ENCODE peak calls at places on chromosomes 16 and 17, in four cellular contexts. One of them, this sample, is unnamed.

GRCh38 chr16:65543781-65544740 is 422.2 kb upstream of the CDH11 start:
- DNase-seq in activated T-cell treated with anti-CD3 and anti-CD28 coated beads for 4 hours: no peak
- DNase-seq in activated CD8-positive, alpha-beta memory T cell treated with anti-CD3 and anti-CD28 coated beads, Interleukin-2, amount 50 U/mL, for 4 hours: no peak
- DNase-seq in prostate gland: no peak
- DNase-seq in this sample: no peak

GRCh38 chr17:48601528-48602430 is 3.0 kb downstream of the HOXB6 start:
- DNase-seq in activated T-cell treated with anti-CD3 and anti-CD28 coated beads for 4 hours: no peak
- DNase-seq in activated CD8-positive, alpha-beta memory T cell treated with anti-CD3 and anti-CD28 coated beads, Interleukin-2, amount 50 U/mL, for 4 hours: no peak
- DNase-seq in prostate gland: no peak
- DNase-seq in this sample: no peak

GRCh38 chr16:69773255-69773947 is 11.3 kb downstream of the WWP2 start:
- DNase-seq in activated T-cell treated with anti-CD3 and anti-CD28 coated beads for 4 hours: no peak
- DNase-seq in activated CD8-positive, alpha-beta memory T cell treated with anti-CD3 and anti-CD28 coated beads, Interleukin-2, amount 50 U/mL, for 4 hours: no peak
- DNase-seq in prostate gland: no peak
- DNase-seq in this sample: no peak

GRCh38 chr16:27432600-27432957 is 30.6 kb downstream of the IL21R start:
- DNase-seq in activated T-cell treated with anti-CD3 and anti-CD28 coated beads for 4 hours: no peak
- DNase-seq in activated CD8-positive, alpha-beta memory T cell treated with anti-CD3 and anti-CD28 coated beads, Interleukin-2, amount 50 U/mL, for 4 hours: no peak
- DNase-seq in prostate gland: no peak
- DNase-seq in this sample: no peak

GRCh38 chr16:749010-749409 is 8.2 kb upstream of the CIAO3 start:
- DNase-seq in activated T-cell treated with anti-CD3 and anti-CD28 coated beads for 4 hours: no peak
- DNase-seq in activated CD8-positive, alpha-beta memory T cell treated with anti-CD3 and anti-CD28 coated beads, Interleukin-2, amount 50 U/mL, for 4 hours: no peak
- DNase-seq in prostate gland: no peak
- DNase-seq in this sample: no peak

GRCh38 chr16:59878479-59878878 is 1144.4 kb upstream of the GOT2 start:
- DNase-seq in activated T-cell treated with anti-CD3 and anti-CD28 coated beads for 4 hours: no peak
- DNase-seq in activated CD8-positive, alpha-beta memory T cell treated with anti-CD3 and anti-CD28 coated beads, Interleukin-2, amount 50 U/mL, for 4 hours: no peak
- DNase-seq in prostate gland: no peak
- DNase-seq in this sample: no peak

GRCh38 chr17:42937712-42938596 is 26.3 kb downstream of the AARSD1 start:
- DNase-seq in activated T-cell treated with anti-CD3 and anti-CD28 coated beads for 4 hours: no peak
- DNase-seq in activated CD8-positive, alpha-beta memory T cell treated with anti-CD3 and anti-CD28 coated beads, Interleukin-2, amount 50 U/mL, for 4 hours: peak
- DNase-seq in prostate gland: no peak
- DNase-seq in this sample: peak

GRCh38 chr16:24983521-24983920 is 31.6 kb downstream of the ARHGAP17 start:
- DNase-seq in activated T-cell treated with anti-CD3 and anti-CD28 coated beads for 4 hours: no peak
- DNase-seq in activated CD8-positive, alpha-beta memory T cell treated with anti-CD3 and anti-CD28 coated beads, Interleukin-2, amount 50 U/mL, for 4 hours: no peak
- DNase-seq in prostate gland: no peak
- DNase-seq in this sample: no peak

GRCh38 chr17:39704821-39705551 is 5.1 kb downstream of the ERBB2 start:
- DNase-seq in activated T-cell treated with anti-CD3 and anti-CD28 coated beads for 4 hours: no peak
- DNase-seq in activated CD8-positive, alpha-beta memory T cell treated with anti-CD3 and anti-CD28 coated beads, Interleukin-2, amount 50 U/mL, for 4 hours: no peak
- DNase-seq in prostate gland: peak
- DNase-seq in this sample: no peak

GRCh38 chr16:79673635-79674034 is 73.1 kb upstream of the MAF start:
- DNase-seq in activated T-cell treated with anti-CD3 and anti-CD28 coated beads for 4 hours: no peak
- DNase-seq in activated CD8-positive, alpha-beta memory T cell treated with anti-CD3 and anti-CD28 coated beads, Interleukin-2, amount 50 U/mL, for 4 hours: no peak
- DNase-seq in prostate gland: no peak
- DNase-seq in this sample: no peak

GRCh38 chr16:71930993-71931392 is 35.7 kb downstream of the IST1 start:
- DNase-seq in activated T-cell treated with anti-CD3 and anti-CD28 coated beads for 4 hours: no peak
- DNase-seq in activated CD8-positive, alpha-beta memory T cell treated with anti-CD3 and anti-CD28 coated beads, Interleukin-2, amount 50 U/mL, for 4 hours: no peak
- DNase-seq in prostate gland: no peak
- DNase-seq in this sample: no peak

GRCh38 chr16:56424404-56424765 is 960 bp downstream of the AMFR start:
- DNase-seq in activated T-cell treated with anti-CD3 and anti-CD28 coated beads for 4 hours: no peak
- DNase-seq in activated CD8-positive, alpha-beta memory T cell treated with anti-CD3 and anti-CD28 coated beads, Interleukin-2, amount 50 U/mL, for 4 hours: no peak
- DNase-seq in prostate gland: no peak
- DNase-seq in this sample: no peak

GRCh38 chr16:58506241-58507194 is 6.6 kb downstream of the NDRG4 start:
- DNase-seq in activated T-cell treated with anti-CD3 and anti-CD28 coated beads for 4 hours: no peak
- DNase-seq in activated CD8-positive, alpha-beta memory T cell treated with anti-CD3 and anti-CD28 coated beads, Interleukin-2, amount 50 U/mL, for 4 hours: no peak
- DNase-seq in prostate gland: no peak
- DNase-seq in this sample: no peak

GRCh38 chr16:560701-561412 is 663 bp downstream of the PRR35 start:
- DNase-seq in activated T-cell treated with anti-CD3 and anti-CD28 coated beads for 4 hours: no peak
- DNase-seq in activated CD8-positive, alpha-beta memory T cell treated with anti-CD3 and anti-CD28 coated beads, Interleukin-2, amount 50 U/mL, for 4 hours: no peak
- DNase-seq in prostate gland: no peak
- DNase-seq in this sample: no peak

GRCh38 chr17:67294451-67295199 is 49.6 kb upstream of the HELZ start:
- DNase-seq in activated T-cell treated with anti-CD3 and anti-CD28 coated beads for 4 hours: no peak
- DNase-seq in activated CD8-positive, alpha-beta memory T cell treated with anti-CD3 and anti-CD28 coated beads, Interleukin-2, amount 50 U/mL, for 4 hours: no peak
- DNase-seq in prostate gland: no peak
- DNase-seq in this sample: peak

GRCh38 chr16:31134625-31135534 is 647 bp downstream of the PRSS8 start:
- DNase-seq in activated T-cell treated with anti-CD3 and anti-CD28 coated beads for 4 hours: no peak
- DNase-seq in activated CD8-positive, alpha-beta memory T cell treated with anti-CD3 and anti-CD28 coated beads, Interleukin-2, amount 50 U/mL, for 4 hours: no peak
- DNase-seq in prostate gland: peak
- DNase-seq in this sample: peak

GRCh38 chr17:81040791-81041337 is 5.9 kb downstream of the BAIAP2 start:
- DNase-seq in activated T-cell treated with anti-CD3 and anti-CD28 coated beads for 4 hours: no peak
- DNase-seq in activated CD8-positive, alpha-beta memory T cell treated with anti-CD3 and anti-CD28 coated beads, Interleukin-2, amount 50 U/mL, for 4 hours: peak
- DNase-seq in prostate gland: no peak
- DNase-seq in this sample: peak

GRCh38 chr16:4306439-4307214 is 9.2 kb upstream of the GLIS2 start:
- DNase-seq in activated T-cell treated with anti-CD3 and anti-CD28 coated beads for 4 hours: no peak
- DNase-seq in activated CD8-positive, alpha-beta memory T cell treated with anti-CD3 and anti-CD28 coated beads, Interleukin-2, amount 50 U/mL, for 4 hours: peak
- DNase-seq in prostate gland: no peak
- DNase-seq in this sample: peak

GRCh38 chr17:72950236-72950931 is 142.1 kb downstream of the SLC39A11 start:
- DNase-seq in activated T-cell treated with anti-CD3 and anti-CD28 coated beads for 4 hours: no peak
- DNase-seq in activated CD8-positive, alpha-beta memory T cell treated with anti-CD3 and anti-CD28 coated beads, Interleukin-2, amount 50 U/mL, for 4 hours: no peak
- DNase-seq in prostate gland: no peak
- DNase-seq in this sample: no peak

GRCh38 chr17:62819511-62820221 is 11.6 kb upstream of the MARCHF10 start:
- DNase-seq in activated T-cell treated with anti-CD3 and anti-CD28 coated beads for 4 hours: no peak
- DNase-seq in activated CD8-positive, alpha-beta memory T cell treated with anti-CD3 and anti-CD28 coated beads, Interleukin-2, amount 50 U/mL, for 4 hours: no peak
- DNase-seq in prostate gland: peak
- DNase-seq in this sample: peak

GRCh38 chr17:81885869-81886548 is 5.4 kb downstream of the ALYREF start:
- DNase-seq in activated T-cell treated with anti-CD3 and anti-CD28 coated beads for 4 hours: no peak
- DNase-seq in activated CD8-positive, alpha-beta memory T cell treated with anti-CD3 and anti-CD28 coated beads, Interleukin-2, amount 50 U/mL, for 4 hours: no peak
- DNase-seq in prostate gland: no peak
- DNase-seq in this sample: peak

GRCh38 chr17:48310748-48311213 is 119.2 kb downstream of the SKAP1 start:
- DNase-seq in activated T-cell treated with anti-CD3 and anti-CD28 coated beads for 4 hours: no peak
- DNase-seq in activated CD8-positive, alpha-beta memory T cell treated with anti-CD3 and anti-CD28 coated beads, Interleukin-2, amount 50 U/mL, for 4 hours: no peak
- DNase-seq in prostate gland: no peak
- DNase-seq in this sample: no peak

GRCh38 chr16:31403590-31404352 is 10.6 kb downstream of the ITGAD start:
- DNase-seq in activated T-cell treated with anti-CD3 and anti-CD28 coated beads for 4 hours: no peak
- DNase-seq in activated CD8-positive, alpha-beta memory T cell treated with anti-CD3 and anti-CD28 coated beads, Interleukin-2, amount 50 U/mL, for 4 hours: no peak
- DNase-seq in prostate gland: no peak
- DNase-seq in this sample: no peak

This sample was measured in thyroid gland.